ENCODE peak calls at places on chromosomes 2 and 18, in eight cellular contexts. One of them, this sample, is unnamed.

GRCh38 chr2:107393516-107393915 is 433.2 kb upstream of the RGPD4 start:
- DNase-seq in H1: no peak
- DNase-seq in NB4: no peak
- DNase-seq in HCT116: no peak
- DNase-seq in K562: no peak
- DNase-seq in HepG2: no peak
- DNase-seq in endothelial cell of umbilical vein: no peak
- DNase-seq in A549: no peak
- DNase-seq in this sample: no peak

GRCh38 chr18:24270937-24271380 is 126.7 kb downstream of the OSBPL1A start:
- DNase-seq in HCT116: no peak
- DNase-seq in K562: no peak
- DNase-seq in HepG2: no peak
- DNase-seq in H1: no peak
- DNase-seq in endothelial cell of umbilical vein: peak; percentile 36
- DNase-seq in A549: peak; percentile 29
- DNase-seq in NB4: no peak
- DNase-seq in this sample: no peak

GRCh38 chr2:229714736-229715541 is 584 bp upstream of the DNER start:
- DNase-seq in NB4: peak; percentile 35
- DNase-seq in K562: peak; percentile 50
- DNase-seq in HCT116: no peak
- DNase-seq in endothelial cell of umbilical vein: peak; percentile 50
- DNase-seq in HepG2: peak; percentile 26
- DNase-seq in A549: peak; percentile 56
- DNase-seq in H1: peak; percentile 92
- DNase-seq in this sample: no peak

GRCh38 chr2:209763106-209763505 is 8.5 kb upstream of the UNC80 start:
- DNase-seq in endothelial cell of umbilical vein: no peak
- DNase-seq in HCT116: no peak
- DNase-seq in HepG2: no peak
- DNase-seq in H1: no peak
- DNase-seq in K562: no peak
- DNase-seq in A549: no peak
- DNase-seq in NB4: peak; percentile 11
- DNase-seq in this sample: no peak

GRCh38 chr2:159411460-159411859 is 125.0 kb upstream of the WDSUB1 start:
- DNase-seq in endothelial cell of umbilical vein: no peak
- DNase-seq in K562: no peak
- DNase-seq in A549: no peak
- DNase-seq in H1: no peak
- DNase-seq in NB4: no peak
- DNase-seq in HCT116: no peak
- DNase-seq in HepG2: no peak
- DNase-seq in this sample: no peak

GRCh38 chr2:32495139-32495538 is 132.7 kb upstream of the TTC27 start:
- DNase-seq in K562: no peak
- DNase-seq in NB4: no peak
- DNase-seq in endothelial cell of umbilical vein: no peak
- DNase-seq in A549: no peak
- DNase-seq in H1: no peak
- DNase-seq in HepG2: no peak
- DNase-seq in HCT116: no peak
- DNase-seq in this sample: no peak

GRCh38 chr2:129760669-129761068 is 218.8 kb upstream of the RAB6C start:
- DNase-seq in H1: no peak
- DNase-seq in A549: no peak
- DNase-seq in HCT116: no peak
- DNase-seq in K562: no peak
- DNase-seq in endothelial cell of umbilical vein: no peak
- DNase-seq in NB4: no peak
- DNase-seq in HepG2: no peak
- DNase-seq in this sample: no peak

GRCh38 chr2:104876606-104877005 is 22.7 kb downstream of the POU3F3 start:
- DNase-seq in NB4: no peak
- DNase-seq in HepG2: no peak
- DNase-seq in H1: no peak
- DNase-seq in HCT116: no peak
- DNase-seq in K562: no peak
- DNase-seq in A549: no peak
- DNase-seq in endothelial cell of umbilical vein: no peak
- DNase-seq in this sample: no peak

GRCh38 chr2:113039158-113039557 is 13.5 kb downstream of the IL36B start:
- DNase-seq in K562: no peak
- DNase-seq in HCT116: no peak
- DNase-seq in NB4: no peak
- DNase-seq in H1: no peak
- DNase-seq in HepG2: no peak
- DNase-seq in endothelial cell of umbilical vein: no peak
- DNase-seq in A549: no peak
- DNase-seq in this sample: no peak

GRCh38 chr18:47996091-47996541 is 65.7 kb upstream of the SMAD2 start:
- DNase-seq in NB4: no peak
- DNase-seq in K562: no peak
- DNase-seq in endothelial cell of umbilical vein: no peak
- DNase-seq in H1: no peak
- DNase-seq in A549: no peak
- DNase-seq in HCT116: no peak
- DNase-seq in HepG2: no peak
- DNase-seq in this sample: no peak

GRCh38 chr2:6864251-6864758 is 1.4 kb downstream of the CMPK2 start:
- DNase-seq in A549: no peak
- DNase-seq in H1: no peak
- DNase-seq in HepG2: no peak
- DNase-seq in K562: no peak
- DNase-seq in endothelial cell of umbilical vein: no peak
- DNase-seq in HCT116: no peak
- DNase-seq in NB4: peak; percentile 20
- DNase-seq in this sample: no peak

GRCh38 chr2:231708773-231709635 is 679 bp downstream of the PTMA start:
- DNase-seq in HCT116: no peak
- DNase-seq in HepG2: no peak
- DNase-seq in NB4: peak; percentile 62
- DNase-seq in A549: peak; percentile 49
- DNase-seq in endothelial cell of umbilical vein: peak; percentile 46
- DNase-seq in K562: peak; percentile 61
- DNase-seq in H1: peak; percentile 50
- DNase-seq in this sample: no peak

GRCh38 chr2:36449943-36450392 is 94.4 kb downstream of the CRIM1 start:
- DNase-seq in HCT116: no peak
- DNase-seq in H1: no peak
- DNase-seq in HepG2: no peak
- DNase-seq in K562: peak; percentile 45
- DNase-seq in endothelial cell of umbilical vein: no peak
- DNase-seq in NB4: no peak
- DNase-seq in A549: no peak
- DNase-seq in this sample: no peak

GRCh38 chr2:75238670-75239330 is 39.5 kb upstream of the TACR1 start:
- DNase-seq in endothelial cell of umbilical vein: no peak
- DNase-seq in NB4: no peak
- DNase-seq in H1: no peak
- DNase-seq in HCT116: no peak
- DNase-seq in HepG2: no peak
- DNase-seq in K562: no peak
- DNase-seq in A549: peak; percentile 93
- DNase-seq in this sample: no peak

GRCh38 chr2:75241696-75242095 is 42.4 kb upstream of the TACR1 start:
- DNase-seq in HCT116: peak; percentile 4
- DNase-seq in NB4: peak; percentile 51
- DNase-seq in endothelial cell of umbilical vein: peak; percentile 8
- DNase-seq in K562: peak; percentile 12
- DNase-seq in H1: no peak
- DNase-seq in A549: peak; percentile 63
- DNase-seq in HepG2: peak; percentile 25
- DNase-seq in this sample: no peak

GRCh38 chr2:75237296-75237695 is 38.0 kb upstream of the TACR1 start:
- DNase-seq in A549: no peak
- DNase-seq in HepG2: no peak
- DNase-seq in H1: no peak
- DNase-seq in endothelial cell of umbilical vein: no peak
- DNase-seq in K562: no peak
- DNase-seq in HCT116: no peak
- DNase-seq in NB4: no peak
- DNase-seq in this sample: no peak

GRCh38 chr2:75246441-75247167 is 47.3 kb upstream of the TACR1 start:
- DNase-seq in A549: no peak
- DNase-seq in NB4: no peak
- DNase-seq in HepG2: no peak
- DNase-seq in HCT116: no peak
- DNase-seq in H1: no peak
- DNase-seq in K562: no peak
- DNase-seq in endothelial cell of umbilical vein: no peak
- DNase-seq in this sample: no peak

DNA sequence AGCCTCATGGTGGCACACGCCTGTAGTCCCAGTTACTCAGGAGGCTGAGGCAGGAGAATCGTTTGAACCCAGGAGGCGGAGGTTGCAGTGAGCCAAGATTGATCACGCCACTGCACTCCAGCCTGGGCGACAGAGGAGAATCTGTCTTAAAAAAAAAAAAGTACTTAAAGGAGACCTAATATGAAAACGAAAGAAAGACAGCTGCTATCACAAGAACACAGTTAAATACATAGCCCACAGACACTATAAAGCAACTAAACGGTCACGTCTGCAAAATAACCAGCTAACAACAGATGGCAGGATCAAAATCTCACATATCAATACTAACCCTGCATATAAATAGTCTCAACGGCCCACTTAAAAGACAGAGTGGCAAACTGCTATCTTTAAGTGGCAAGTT is 43.9 kb upstream of the TACR1 start:
- DNase-seq in K562: no peak
- DNase-seq in HepG2: no peak
- DNase-seq in H1: no peak
- DNase-seq in NB4: no peak
- DNase-seq in HCT116: no peak
- DNase-seq in A549: no peak
- DNase-seq in endothelial cell of umbilical vein: no peak
- DNase-seq in this sample: no peak
- TF ChIP-seq MAX in K562: no peak
- TF ChIP-seq MAX in HepG2: no peak
- TF ChIP-seq MAX in H1: no peak
- TF ChIP-seq MAX in NB4: no peak
- TF ChIP-seq MAX in HCT116: no peak
- TF ChIP-seq MAX in A549: no peak
- TF ChIP-seq MAX in endothelial cell of umbilical vein: no peak
- TF ChIP-seq MAX in this sample: no peak

GRCh38 chr2:64804651-64805050 is 150.9 kb upstream of the SERTAD2 start:
- DNase-seq in H1: no peak
- DNase-seq in A549: no peak
- DNase-seq in NB4: no peak
- DNase-seq in HepG2: no peak
- DNase-seq in K562: no peak
- DNase-seq in HCT116: no peak
- DNase-seq in endothelial cell of umbilical vein: no peak
- DNase-seq in this sample: no peak

GRCh38 chr2:64808092-64808491 is 154.4 kb upstream of the SERTAD2 start:
- DNase-seq in endothelial cell of umbilical vein: no peak
- DNase-seq in K562: peak; percentile 43
- DNase-seq in HCT116: no peak
- DNase-seq in H1: no peak
- DNase-seq in A549: no peak
- DNase-seq in HepG2: no peak
- DNase-seq in NB4: no peak
- DNase-seq in this sample: no peak

GRCh38 chr2:64803776-64804175 is 150.1 kb upstream of the SERTAD2 start:
- DNase-seq in HCT116: no peak
- DNase-seq in HepG2: no peak
- DNase-seq in K562: no peak
- DNase-seq in A549: no peak
- DNase-seq in H1: no peak
- DNase-seq in endothelial cell of umbilical vein: no peak
- DNase-seq in NB4: no peak
- DNase-seq in this sample: no peak

GRCh38 chr2:64808736-64809135 is 155.0 kb upstream of the SERTAD2 start:
- DNase-seq in HCT116: no peak
- DNase-seq in K562: no peak
- DNase-seq in HepG2: no peak
- DNase-seq in A549: no peak
- DNase-seq in H1: no peak
- DNase-seq in NB4: no peak
- DNase-seq in endothelial cell of umbilical vein: no peak
- DNase-seq in this sample: no peak

GRCh38 chr2:64807417-64807816 is 153.7 kb upstream of the SERTAD2 start:
- DNase-seq in H1: no peak
- DNase-seq in HCT116: peak; percentile 70
- DNase-seq in A549: peak; percentile 84
- DNase-seq in HepG2: no peak
- DNase-seq in K562: peak; percentile 64
- DNase-seq in NB4: peak; percentile 19
- DNase-seq in endothelial cell of umbilical vein: peak; percentile 89
- DNase-seq in this sample: peak; percentile 53
- TF ChIP-seq POLR2A in H1: no peak
- TF ChIP-seq POLR2A in HCT116: no peak
- TF ChIP-seq POLR2A in A549: no peak
- TF ChIP-seq POLR2A in HepG2: no peak
- TF ChIP-seq POLR2A in K562: no peak
- TF ChIP-seq POLR2A in NB4: no peak
- TF ChIP-seq POLR2A in endothelial cell of umbilical vein: no peak
- TF ChIP-seq POLR2A in this sample: no peak

GRCh38 chr2:217559084-217559483 is 443.7 kb downstream of the TNS1 start:
- DNase-seq in endothelial cell of umbilical vein: no peak
- DNase-seq in A549: no peak
- DNase-seq in HepG2: no peak
- DNase-seq in HCT116: no peak
- DNase-seq in NB4: peak; percentile 4
- DNase-seq in H1: no peak
- DNase-seq in K562: no peak
- DNase-seq in this sample: no peak
- TF ChIP-seq MAX in endothelial cell of umbilical vein: no peak
- TF ChIP-seq MAX in A549: no peak
- TF ChIP-seq MAX in HepG2: no peak
- TF ChIP-seq MAX in HCT116: no peak
- TF ChIP-seq MAX in NB4: no peak
- TF ChIP-seq MAX in H1: no peak
- TF ChIP-seq MAX in K562: no peak
- TF ChIP-seq MAX in this sample: no peak

DNA sequence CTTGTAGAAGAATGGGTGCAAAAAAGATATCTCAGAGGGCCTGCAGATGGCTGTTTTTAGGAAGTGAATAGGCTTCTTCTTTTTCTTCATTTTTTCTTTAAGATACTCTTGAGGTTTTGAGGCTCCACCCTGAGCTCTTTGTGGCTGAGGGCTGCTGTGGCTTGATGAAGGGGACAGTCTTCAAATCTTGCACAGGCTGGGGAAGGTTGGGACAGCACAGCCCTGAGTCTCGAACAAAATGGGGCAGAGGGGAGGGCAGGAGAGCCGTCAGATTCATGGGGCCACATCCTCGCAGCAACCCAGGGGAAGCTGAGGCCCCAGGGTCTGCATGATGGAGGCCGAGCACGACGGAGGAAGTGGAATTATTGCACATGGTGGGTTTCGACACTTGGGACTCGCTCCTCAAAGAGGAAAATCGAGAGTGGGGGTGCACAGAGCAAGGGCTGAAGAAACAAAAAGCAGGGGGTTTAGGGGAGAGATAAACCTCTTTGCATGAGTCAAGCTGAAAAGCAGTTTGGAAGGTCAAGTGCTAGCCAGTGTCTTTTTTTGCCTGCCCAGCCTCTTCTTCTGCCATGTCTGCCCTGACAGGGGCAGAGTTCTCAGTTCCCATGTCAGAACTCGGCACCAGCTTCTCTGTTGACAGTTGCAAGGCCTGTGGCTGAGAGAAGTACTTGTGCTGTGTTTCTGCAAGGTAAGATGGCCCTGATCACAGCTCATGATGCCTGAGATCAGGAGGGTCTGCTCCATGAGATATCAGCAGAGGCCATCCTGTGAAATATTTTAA is 19.5 kb downstream of the INPP4A start:
- DNase-seq in HCT116: no peak
- DNase-seq in K562: peak; percentile 51
- DNase-seq in endothelial cell of umbilical vein: no peak
- DNase-seq in H1: no peak
- DNase-seq in A549: no peak
- DNase-seq in NB4: peak; percentile 95
- DNase-seq in HepG2: no peak
- DNase-seq in this sample: no peak
- TF ChIP-seq POLR2A in HCT116: no peak
- TF ChIP-seq POLR2A in K562: no peak
- TF ChIP-seq POLR2A in endothelial cell of umbilical vein: no peak
- TF ChIP-seq POLR2A in H1: no peak
- TF ChIP-seq POLR2A in A549: no peak
- TF ChIP-seq POLR2A in NB4: no peak
- TF ChIP-seq POLR2A in HepG2: no peak
- TF ChIP-seq POLR2A in this sample: peak; percentile 82

This sample was measured in GM12878.